ENCODE peak calls at places on chromosome 11, in four cellular contexts. One of them, this sample, is unnamed.

GRCh38 chr11:15349413-15349812 is 234.7 kb downstream of the INSC start:
- DNase-seq in PC-3: no peak
- DNase-seq in CD4-positive, alpha-beta T cell: no peak
- DNase-seq in IMR-90: no peak
- DNase-seq in this sample: no peak

GRCh38 chr11:3197044-3197715 is 21.4 kb downstream of the MRGPRG start:
- DNase-seq in PC-3: no peak
- DNase-seq in CD4-positive, alpha-beta T cell: no peak
- DNase-seq in IMR-90: no peak
- DNase-seq in this sample: no peak

GRCh38 chr11:128195057-128195751 is 392.2 kb downstream of the ETS1 start:
- DNase-seq in PC-3: no peak
- DNase-seq in CD4-positive, alpha-beta T cell: peak
- DNase-seq in IMR-90: no peak
- DNase-seq in this sample: no peak

GRCh38 chr11:25602149-25602548 is 729.8 kb upstream of the ANO3 start:
- DNase-seq in PC-3: no peak
- DNase-seq in CD4-positive, alpha-beta T cell: no peak
- DNase-seq in IMR-90: no peak
- DNase-seq in this sample: no peak

GRCh38 chr11:1202776-1203504 is 19.9 kb upstream of the MUC5B start:
- DNase-seq in PC-3: peak
- DNase-seq in CD4-positive, alpha-beta T cell: peak
- DNase-seq in IMR-90: peak
- DNase-seq in this sample: peak

GRCh38 chr11:87300640-87301381 is 263.1 kb downstream of the TMEM135 start:
- DNase-seq in PC-3: peak
- DNase-seq in CD4-positive, alpha-beta T cell: no peak
- DNase-seq in IMR-90: peak
- DNase-seq in this sample: no peak

GRCh38 chr11:121199516-121199915 is 93.1 kb upstream of the SC5D start:
- DNase-seq in PC-3: no peak
- DNase-seq in CD4-positive, alpha-beta T cell: no peak
- DNase-seq in IMR-90: no peak
- DNase-seq in this sample: no peak

GRCh38 chr11:64121637-64122410 is 44.1 kb downstream of the MACROD1 start:
- DNase-seq in PC-3: peak
- DNase-seq in CD4-positive, alpha-beta T cell: no peak
- DNase-seq in IMR-90: peak
- DNase-seq in this sample: peak

GRCh38 chr11:79520086-79520485 is 79.3 kb upstream of the TENM4 start:
- DNase-seq in PC-3: no peak
- DNase-seq in CD4-positive, alpha-beta T cell: no peak
- DNase-seq in IMR-90: no peak
- DNase-seq in this sample: no peak

GRCh38 chr11:32500001-32500400 is 64.7 kb upstream of the WT1 start:
- DNase-seq in PC-3: no peak
- DNase-seq in CD4-positive, alpha-beta T cell: no peak
- DNase-seq in IMR-90: no peak
- DNase-seq in this sample: no peak

GRCh38 chr11:32385998-32386397 is 49.3 kb downstream of the WT1 start:
- DNase-seq in PC-3: peak
- DNase-seq in CD4-positive, alpha-beta T cell: no peak
- DNase-seq in IMR-90: peak
- DNase-seq in this sample: peak

GRCh38 chr11:111571829-111572501 is 30.3 kb upstream of the SIK2 start:
- DNase-seq in PC-3: peak
- DNase-seq in CD4-positive, alpha-beta T cell: no peak
- DNase-seq in IMR-90: peak
- DNase-seq in this sample: no peak

GRCh38 chr11:125085301-125086081 is 22.4 kb downstream of the SLC37A2 start:
- DNase-seq in PC-3: no peak
- DNase-seq in CD4-positive, alpha-beta T cell: no peak
- DNase-seq in IMR-90: no peak
- DNase-seq in this sample: no peak

GRCh38 chr11:126359431-126360048 is 4.1 kb downstream of the ST3GAL4 start:
- DNase-seq in PC-3: no peak
- DNase-seq in CD4-positive, alpha-beta T cell: no peak
- DNase-seq in IMR-90: peak
- DNase-seq in this sample: no peak

GRCh38 chr11:39365809-39366436 is 2093.5 kb downstream of the LRRC4C start:
- DNase-seq in PC-3: peak
- DNase-seq in CD4-positive, alpha-beta T cell: no peak
- DNase-seq in IMR-90: no peak
- DNase-seq in this sample: peak

GRCh38 chr11:69467196-69467595 is 14.3 kb upstream of the LINC01488 start:
- DNase-seq in PC-3: no peak
- DNase-seq in CD4-positive, alpha-beta T cell: no peak
- DNase-seq in IMR-90: no peak
- DNase-seq in this sample: no peak

GRCh38 chr11:17894929-17895658 is 117.8 kb downstream of the SERGEF start:
- DNase-seq in PC-3: no peak
- DNase-seq in CD4-positive, alpha-beta T cell: no peak
- DNase-seq in IMR-90: peak
- DNase-seq in this sample: no peak

GRCh38 chr11:134951305-134951700 is 539.3 kb upstream of the B3GAT1 start:
- DNase-seq in PC-3: peak
- DNase-seq in CD4-positive, alpha-beta T cell: no peak
- DNase-seq in IMR-90: peak
- DNase-seq in this sample: no peak

GRCh38 chr11:3087821-3088800 is 30.9 kb upstream of the CARS1 start:
- DNase-seq in PC-3: peak
- DNase-seq in CD4-positive, alpha-beta T cell: no peak
- DNase-seq in IMR-90: peak
- DNase-seq in this sample: peak

GRCh38 chr11:34339149-34340064 is 18.4 kb downstream of the ABTB2 start:
- DNase-seq in PC-3: peak
- DNase-seq in CD4-positive, alpha-beta T cell: no peak
- DNase-seq in IMR-90: no peak
- DNase-seq in this sample: no peak

GRCh38 chr11:92826597-92826996 is 142.9 kb upstream of the MTNR1B start:
- DNase-seq in PC-3: no peak
- DNase-seq in CD4-positive, alpha-beta T cell: no peak
- DNase-seq in IMR-90: no peak
- DNase-seq in this sample: no peak

GRCh38 chr11:16167706-16168487 is 188.4 kb downstream of the SOX6 start:
- DNase-seq in PC-3: no peak
- DNase-seq in CD4-positive, alpha-beta T cell: no peak
- DNase-seq in IMR-90: peak
- DNase-seq in this sample: no peak

GRCh38 chr11:112590778-112591177 is 330.1 kb upstream of the PLET1 start:
- DNase-seq in PC-3: no peak
- DNase-seq in CD4-positive, alpha-beta T cell: no peak
- DNase-seq in IMR-90: no peak
- DNase-seq in this sample: no peak

GRCh38 chr11:1863352-1864215 is 10.7 kb downstream of the LSP1 start:
- DNase-seq in PC-3: peak
- DNase-seq in CD4-positive, alpha-beta T cell: no peak
- DNase-seq in IMR-90: peak
- DNase-seq in this sample: peak

GRCh38 chr11:2462092-2462985 is 17.5 kb downstream of the KCNQ1 start:
- DNase-seq in PC-3: no peak
- DNase-seq in CD4-positive, alpha-beta T cell: no peak
- DNase-seq in IMR-90: no peak
- DNase-seq in this sample: no peak

GRCh38 chr11:60864856-60865513 is 2.4 kb upstream of the ZP1 start:
- DNase-seq in PC-3: no peak
- DNase-seq in CD4-positive, alpha-beta T cell: no peak
- DNase-seq in IMR-90: no peak
- DNase-seq in this sample: no peak

GRCh38 chr11:134581121-134581626 is 169.1 kb upstream of the B3GAT1 start:
- DNase-seq in PC-3: no peak
- DNase-seq in CD4-positive, alpha-beta T cell: no peak
- DNase-seq in IMR-90: no peak
- DNase-seq in this sample: no peak

GRCh38 chr11:124961972-124962609 is 8.1 kb downstream of the CCDC15 start:
- DNase-seq in PC-3: peak
- DNase-seq in CD4-positive, alpha-beta T cell: no peak
- DNase-seq in IMR-90: peak
- DNase-seq in this sample: peak

GRCh38 chr11:2428322-2428795 is 16.0 kb downstream of the TRPM5 start:
- DNase-seq in PC-3: peak
- DNase-seq in CD4-positive, alpha-beta T cell: peak
- DNase-seq in IMR-90: peak
- DNase-seq in this sample: peak

GRCh38 chr11:74465291-74465708 is 2.0 kb downstream of the KCNE3 start:
- DNase-seq in PC-3: peak
- DNase-seq in CD4-positive, alpha-beta T cell: no peak
- DNase-seq in IMR-90: no peak
- DNase-seq in this sample: no peak

GRCh38 chr11:28739489-28740280 is 631.5 kb downstream of the METTL15 start:
- DNase-seq in PC-3: no peak
- DNase-seq in CD4-positive, alpha-beta T cell: no peak
- DNase-seq in IMR-90: no peak
- DNase-seq in this sample: no peak

GRCh38 chr11:62487698-62488551 is 58.7 kb downstream of the AHNAK start:
- DNase-seq in PC-3: no peak
- DNase-seq in CD4-positive, alpha-beta T cell: no peak
- DNase-seq in IMR-90: no peak
- DNase-seq in this sample: no peak

GRCh38 chr11:6418958-6419611 is at the start of gene APBB1:
- DNase-seq in PC-3: peak
- DNase-seq in CD4-positive, alpha-beta T cell: peak
- DNase-seq in IMR-90: peak
- DNase-seq in this sample: peak

GRCh38 chr11:133082851-133083488 is 449.3 kb downstream of the OPCML start:
- DNase-seq in PC-3: no peak
- DNase-seq in CD4-positive, alpha-beta T cell: peak
- DNase-seq in IMR-90: peak
- DNase-seq in this sample: peak

GRCh38 chr11:1352696-1353382 is 36.9 kb upstream of the BRSK2 start:
- DNase-seq in PC-3: no peak
- DNase-seq in CD4-positive, alpha-beta T cell: no peak
- DNase-seq in IMR-90: no peak
- DNase-seq in this sample: no peak

GRCh38 chr11:61928606-61929005 is 11.2 kb upstream of the RAB3IL1 start:
- DNase-seq in PC-3: no peak
- DNase-seq in CD4-positive, alpha-beta T cell: no peak
- DNase-seq in IMR-90: peak
- DNase-seq in this sample: no peak

GRCh38 chr11:84524422-84525051 is 1102.6 kb downstream of the DLG2 start:
- DNase-seq in PC-3: peak
- DNase-seq in CD4-positive, alpha-beta T cell: no peak
- DNase-seq in IMR-90: peak
- DNase-seq in this sample: peak

GRCh38 chr11:66704659-66705360 is 24.2 kb downstream of the SPTBN2 start:
- DNase-seq in PC-3: no peak
- DNase-seq in CD4-positive, alpha-beta T cell: no peak
- DNase-seq in IMR-90: no peak
- DNase-seq in this sample: no peak
- H3K27ac ChIP-seq in PC-3: no peak
- H3K27ac ChIP-seq in CD4-positive, alpha-beta T cell: no peak
- H3K27ac ChIP-seq in IMR-90: no peak
- H3K27ac ChIP-seq in this sample: peak

GRCh38 chr11:65498727-65498976 is 193 bp upstream of the MALAT1 start:
- DNase-seq in PC-3: no peak
- DNase-seq in CD4-positive, alpha-beta T cell: no peak
- DNase-seq in IMR-90: no peak
- DNase-seq in this sample: no peak

GRCh38 chr11:65497141-65498041 is 1.5 kb upstream of the MALAT1 start:
- DNase-seq in PC-3: peak
- DNase-seq in CD4-positive, alpha-beta T cell: peak
- DNase-seq in IMR-90: peak
- DNase-seq in this sample: peak

GRCh38 chr11:65498977-65499712 is at the start of gene MALAT1:
- DNase-seq in PC-3: peak
- DNase-seq in CD4-positive, alpha-beta T cell: peak
- DNase-seq in IMR-90: peak
- DNase-seq in this sample: peak

GRCh38 chr11:65499713-65500261 is 942 bp downstream of the MALAT1 start:
- DNase-seq in PC-3: no peak
- DNase-seq in CD4-positive, alpha-beta T cell: no peak
- DNase-seq in IMR-90: no peak
- DNase-seq in this sample: no peak

GRCh38 chr11:65498042-65498726 is 661 bp upstream of the MALAT1 start:
- DNase-seq in PC-3: peak
- DNase-seq in CD4-positive, alpha-beta T cell: peak
- DNase-seq in IMR-90: peak
- DNase-seq in this sample: no peak
- TF ChIP-seq CTCF in PC-3: no peak
- TF ChIP-seq CTCF in CD4-positive, alpha-beta T cell: no peak
- TF ChIP-seq CTCF in IMR-90: no peak
- TF ChIP-seq CTCF in this sample: no peak

GRCh38 chr11:118104491-118104890 is 17.7 kb upstream of the SMIM35 start:
- DNase-seq in PC-3: no peak
- DNase-seq in CD4-positive, alpha-beta T cell: no peak
- DNase-seq in IMR-90: no peak
- DNase-seq in this sample: no peak
- H3K27ac ChIP-seq in PC-3: no peak
- H3K27ac ChIP-seq in CD4-positive, alpha-beta T cell: no peak
- H3K27ac ChIP-seq in IMR-90: no peak
- H3K27ac ChIP-seq in this sample: no peak

GRCh38 chr11:115745545-115746265 is 241.5 kb upstream of the CADM1 start:
- DNase-seq in PC-3: no peak
- DNase-seq in CD4-positive, alpha-beta T cell: no peak
- DNase-seq in IMR-90: no peak
- DNase-seq in this sample: no peak

DNA sequence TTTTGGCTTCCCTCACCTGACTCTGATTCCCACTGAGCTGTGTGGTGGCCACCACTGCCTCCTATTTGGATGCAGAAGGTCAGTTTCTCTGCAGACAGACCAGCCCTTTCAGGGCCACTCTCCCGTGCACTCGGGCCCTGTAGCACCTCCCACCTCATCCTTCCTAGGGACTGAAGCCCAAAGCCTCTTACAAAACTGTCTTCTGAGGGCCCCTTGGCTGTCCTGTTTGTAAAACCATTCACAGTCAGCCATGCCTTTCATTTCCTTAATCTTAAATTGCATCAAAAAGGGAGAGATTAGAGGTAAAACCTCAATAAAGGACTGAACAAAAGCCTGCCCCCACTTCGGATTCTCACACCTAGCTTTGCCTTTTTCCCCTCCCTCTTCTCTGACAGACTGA is 247.0 kb upstream of the CADM1 start:
- DNase-seq in PC-3: no peak
- DNase-seq in CD4-positive, alpha-beta T cell: no peak
- DNase-seq in IMR-90: no peak
- DNase-seq in this sample: no peak
- TF ChIP-seq CTCF in PC-3: no peak
- TF ChIP-seq CTCF in CD4-positive, alpha-beta T cell: no peak
- TF ChIP-seq CTCF in IMR-90: no peak
- TF ChIP-seq CTCF in this sample: no peak

DNA sequence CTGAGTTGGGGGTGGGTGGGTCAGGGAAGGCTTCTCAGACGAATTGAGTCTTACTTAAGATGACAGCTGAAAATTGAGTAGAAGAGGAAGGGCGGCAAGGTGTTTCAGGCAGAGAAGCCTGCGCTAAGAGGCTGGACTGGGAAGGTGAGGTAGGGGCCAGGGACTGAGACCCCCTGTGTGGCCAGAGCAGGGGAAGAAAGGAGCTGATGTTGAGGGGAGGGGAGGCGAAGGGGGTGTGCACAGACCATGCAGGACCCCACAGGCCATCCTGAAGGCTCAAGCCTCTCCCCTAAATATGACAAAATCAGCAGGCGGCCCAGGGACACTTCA is 40.6 kb upstream of the CREB3L1 start:
- DNase-seq in PC-3: no peak
- DNase-seq in CD4-positive, alpha-beta T cell: no peak
- DNase-seq in IMR-90: no peak
- DNase-seq in this sample: no peak
- H3K27ac ChIP-seq in PC-3: no peak
- H3K27ac ChIP-seq in CD4-positive, alpha-beta T cell: no peak
- H3K27ac ChIP-seq in IMR-90: peak
- H3K27ac ChIP-seq in this sample: peak

This sample was measured in RWPE1.